ENCODE peak calls at places on chromosomes 6 and 20, in five cellular contexts. T, E, O, C and P are unnamed samples.

GRCh38 chr6:90399970-90400369 is 103.3 kb upstream of the BACH2 start:
- DNase-seq in T (no peak), E (no peak), O (no peak), C (no peak), P (no peak)

GRCh38 chr20:47612670-47613069 is 111.0 kb downstream of the NCOA3 start:
- DNase-seq in T (no peak), E (no peak), O (no peak), C (no peak), P (no peak)

GRCh38 chr6:25882066-25882496 is 8.0 kb upstream of the SLC17A3 start:
- DNase-seq in T (peak), E (peak), O (no peak), C (no peak), P (no peak)

GRCh38 chr20:15199698-15200097 is 862.3 kb upstream of the FLRT3 start:
- DNase-seq in T (peak), E (no peak), O (no peak), C (no peak), P (no peak)

GRCh38 chr6:106377061-106377540 is 16.6 kb downstream of the CRYBG1 start:
- DNase-seq in T (no peak), E (no peak), O (peak), C (no peak), P (no peak)

GRCh38 chr6:128410584-128410983 is 109.8 kb downstream of the PTPRK start:
- DNase-seq in T (no peak), E (no peak), O (no peak), C (no peak), P (no peak)

GRCh38 chr6:13703496-13703895 is 8.1 kb downstream of the RANBP9 start:
- DNase-seq in T (no peak), E (no peak), O (no peak), C (no peak), P (no peak)

GRCh38 chr6:45196121-45196520 is 132.0 kb upstream of the RUNX2 start:
- DNase-seq in T (no peak), E (no peak), O (no peak), C (no peak), P (no peak)

GRCh38 chr20:50153153-50153499 is 397 bp downstream of the PEDS1 start:
- DNase-seq in T (no peak), E (no peak), O (peak), C (peak), P (no peak)

GRCh38 chr20:57620999-57621398 is 773 bp upstream of the ZBP1 start:
- DNase-seq in T (no peak), E (peak), O (no peak), C (no peak), P (no peak)

GRCh38 chr20:32480361-32481199 is 104.6 kb downstream of the NOL4L start:
- DNase-seq in T (no peak), E (peak), O (no peak), C (peak), P (no peak)

GRCh38 chr6:128586095-128586494 is 65.7 kb upstream of the PTPRK start:
- DNase-seq in T (no peak), E (no peak), O (no peak), C (no peak), P (no peak)

GRCh38 chr6:134678436-134678889 is 271.4 kb downstream of the ALDH8A1 start:
- DNase-seq in T (no peak), E (peak), O (peak), C (no peak), P (peak)

GRCh38 chr6:157557541-157557940 is 176.6 kb downstream of the ZDHHC14 start:
- DNase-seq in T (peak), E (no peak), O (no peak), C (no peak), P (no peak)

GRCh38 chr6:36717231-36717825 is 19.7 kb downstream of the RAB44 start:
- DNase-seq in T (no peak), E (no peak), O (no peak), C (peak), P (no peak)

GRCh38 chr6:11668455-11668854 is 110.1 kb downstream of the ADTRP start:
- DNase-seq in T (no peak), E (no peak), O (no peak), C (no peak), P (no peak)

GRCh38 chr6:149064026-149065017 is 253.2 kb upstream of the TAB2 start:
- DNase-seq in T (no peak), E (no peak), O (no peak), C (no peak), P (no peak)

GRCh38 chr20:17494201-17494600 is 37.0 kb downstream of the BFSP1 start:
- DNase-seq in T (no peak), E (no peak), O (no peak), C (peak), P (no peak)

GRCh38 chr6:35782424-35782823 is 1.6 kb downstream of the CLPSL1 start:
- DNase-seq in T (no peak), E (no peak), O (peak), C (no peak), P (no peak)

GRCh38 chr20:57596998-57597939 is 23.0 kb downstream of the ZBP1 start:
- DNase-seq in T (peak), E (peak), O (peak), C (peak), P (no peak)

GRCh38 chr6:108168980-108169800 is 3.4 kb downstream of the NR2E1 start:
- DNase-seq in T (peak), E (no peak), O (no peak), C (no peak), P (no peak)

GRCh38 chr6:69090132-69090531 is 455.1 kb downstream of the ADGRB3 start:
- DNase-seq in T (no peak), E (no peak), O (no peak), C (no peak), P (peak)

GRCh38 chr20:19785173-19785799 is 27.2 kb downstream of the RIN2 start:
- DNase-seq in T (no peak), E (no peak), O (peak), C (peak), P (no peak)

GRCh38 chr20:54320148-54320607 is 112.3 kb downstream of the PFDN4 start:
- DNase-seq in T (no peak), E (no peak), O (no peak), C (no peak), P (no peak)

GRCh38 chr20:16760431-16761304 is 12.5 kb downstream of the OTOR start:
- DNase-seq in T (no peak), E (no peak), O (no peak), C (no peak), P (no peak)

GRCh38 chr6:49087372-49087771 is 375.7 kb downstream of the MMUT start:
- DNase-seq in T (no peak), E (no peak), O (no peak), C (no peak), P (no peak)

GRCh38 chr6:132411296-132411695 is 10.0 kb upstream of the MOXD1 start:
- DNase-seq in T (no peak), E (no peak), O (no peak), C (no peak), P (no peak)

DNA sequence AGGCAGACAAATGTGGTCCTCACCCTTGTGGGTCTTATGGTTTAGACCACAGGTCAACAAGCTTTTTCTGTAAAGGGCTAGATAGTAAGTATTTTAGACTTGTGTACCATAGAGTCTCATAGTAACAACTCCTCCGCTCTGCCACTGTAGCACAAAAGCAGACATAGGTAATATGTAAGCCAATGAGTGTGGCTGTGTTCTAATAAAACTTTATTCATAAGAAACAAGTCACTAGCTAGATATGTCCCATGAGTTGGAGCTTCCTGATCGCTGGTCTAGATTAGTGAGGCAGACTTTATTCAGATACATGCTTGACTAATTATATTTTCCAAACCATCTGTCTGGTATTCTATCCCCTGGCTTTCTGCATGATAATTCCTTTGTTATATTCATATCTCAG is 196.4 kb upstream of the TSHZ2 start:
- DNase-seq in T (no peak), E (no peak), O (no peak), C (no peak), P (no peak)
- TF ChIP-seq CTCF in T (no peak), E (no peak), O (no peak), C (no peak), P (no peak)

GRCh38 chr6:150600302-150601017 is 775 bp downstream of the PLEKHG1 start:
- DNase-seq in T (peak), E (peak), O (peak), C (peak), P (no peak)
- TF ChIP-seq CTCF in T (peak), E (peak), O (peak), C (peak), P (peak)

GRCh38 chr20:59032713-59033059 is 551 bp upstream of the ATP5F1E start:
- DNase-seq in T (no peak), E (no peak), O (no peak), C (no peak), P (no peak)
- TF ChIP-seq CTCF in T (no peak), E (peak), O (no peak), C (peak), P (peak)

GRCh38 chr6:41446132-41446531 is 100.0 kb upstream of the FOXP4 start:
- DNase-seq in T (no peak), E (no peak), O (no peak), C (no peak), P (no peak)
- TF ChIP-seq CTCF in T (no peak), E (no peak), O (no peak), C (no peak), P (no peak)

DNA sequence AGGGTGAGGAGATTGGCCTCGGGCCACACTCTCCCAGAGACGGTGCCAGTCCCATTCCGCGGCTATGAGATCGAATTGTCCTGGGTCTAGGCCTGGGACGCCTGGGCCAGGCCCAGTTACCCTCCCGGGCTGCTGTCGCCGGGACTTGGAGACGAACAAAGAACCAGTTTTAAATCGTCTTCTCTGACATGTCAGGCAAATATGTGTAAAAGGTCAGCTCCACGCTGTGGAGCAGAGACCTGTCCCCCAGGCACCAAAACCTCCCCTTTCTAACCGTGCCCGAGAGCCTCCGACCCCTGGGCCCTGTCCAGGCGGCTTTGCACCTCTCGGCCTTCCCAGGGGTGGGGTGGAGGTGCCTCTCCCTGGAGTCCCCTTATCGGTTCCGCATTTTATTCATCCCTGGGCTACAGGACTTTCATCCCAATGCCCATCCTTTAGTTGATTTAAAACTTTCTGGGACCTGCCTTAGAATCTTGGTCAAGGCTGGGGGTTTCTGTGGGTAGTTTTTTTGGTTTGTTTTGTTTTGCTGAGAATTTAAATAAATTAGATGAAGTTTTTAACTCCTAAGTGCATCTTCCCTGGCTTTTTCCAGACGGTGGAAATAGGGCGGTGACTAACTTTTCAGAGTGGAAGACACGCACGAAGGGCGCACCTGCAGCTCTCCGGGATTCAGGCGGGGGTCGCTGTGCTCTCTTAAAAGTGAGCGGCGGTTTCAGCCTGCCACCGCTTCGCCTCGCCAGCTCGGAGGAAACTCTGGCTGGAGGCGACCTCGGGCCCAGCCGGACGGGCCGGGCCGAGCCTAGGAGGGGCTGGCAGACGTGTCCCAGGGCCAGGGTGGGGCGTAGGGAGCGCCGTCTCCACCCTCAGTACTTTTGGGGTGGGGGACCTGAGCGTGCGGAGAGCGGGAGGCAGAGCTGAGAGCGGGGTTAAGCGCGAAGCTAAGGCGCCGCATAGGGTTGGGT is 6.0 kb upstream of the TFAP2A start:
- DNase-seq in T (peak), E (no peak), O (peak), C (no peak), P (no peak)
- TF ChIP-seq CTCF in T (peak), E (no peak), O (no peak), C (no peak), P (no peak)

DNA sequence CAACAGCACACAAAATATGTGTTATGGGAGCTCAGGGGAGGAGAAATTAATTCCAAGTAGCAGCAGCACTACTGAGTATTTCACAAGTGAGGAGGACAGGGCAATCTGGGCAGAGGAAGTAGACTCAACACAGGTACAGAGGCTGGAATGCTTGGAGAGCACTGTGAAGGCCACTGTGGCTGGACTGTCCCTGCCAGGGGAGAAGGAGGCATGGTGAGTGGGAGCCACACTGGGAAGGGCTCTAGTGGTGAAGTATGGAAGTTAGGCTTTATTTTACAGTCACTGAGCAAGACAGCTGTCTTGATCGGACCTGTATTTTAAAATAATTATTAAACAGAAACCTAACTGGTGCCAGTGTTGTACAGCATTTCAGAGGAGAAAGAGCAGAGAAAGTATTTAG is 28.8 kb downstream of the FAM229B start:
- DNase-seq in T (no peak), E (no peak), O (no peak), C (no peak), P (no peak)
- TF ChIP-seq CTCF in T (no peak), E (no peak), O (no peak), C (no peak), P (no peak)

DNA sequence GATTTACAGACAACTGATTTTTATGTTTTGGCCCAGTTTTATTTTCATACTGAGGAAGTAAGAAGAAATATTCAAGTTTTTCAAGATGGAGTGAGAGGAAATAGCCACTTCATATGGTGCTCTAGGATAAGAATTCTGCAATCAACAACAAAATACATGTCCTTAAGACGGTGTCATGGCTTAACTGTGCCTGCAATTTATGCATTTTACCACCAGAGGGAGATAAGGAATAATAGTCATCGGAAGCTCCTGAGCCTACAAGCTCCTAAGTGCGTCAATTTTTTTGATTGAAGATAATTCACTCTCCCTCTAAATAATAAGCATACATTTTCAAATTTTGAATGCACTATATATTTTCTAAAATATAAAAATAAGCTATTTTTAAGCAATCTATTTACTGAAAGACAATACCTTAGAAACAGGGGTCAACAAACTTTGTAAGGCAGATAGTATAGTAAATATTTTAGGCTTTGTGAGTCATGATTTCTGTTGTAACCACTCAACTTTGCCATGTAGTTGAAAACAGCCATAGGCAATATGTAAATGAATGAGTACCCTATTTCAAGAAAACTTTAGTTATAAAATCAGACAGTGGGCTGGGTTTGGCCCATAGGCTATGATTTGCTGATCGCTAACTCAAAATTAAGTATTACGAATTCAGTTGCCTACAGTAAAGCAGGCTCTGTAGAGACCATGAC is 230.9 kb upstream of the DTNBP1 start:
- DNase-seq in T (no peak), E (no peak), O (peak), C (no peak), P (no peak)
- TF ChIP-seq CTCF in T (peak), E (no peak), O (peak), C (no peak), P (peak)

GRCh38 chr6:119526609-119527605 is 177.3 kb upstream of the MAN1A1 start:
- DNase-seq in T (no peak), E (no peak), O (peak), C (no peak), P (no peak)
- TF ChIP-seq CTCF in T (no peak), E (no peak), O (no peak), C (no peak), P (no peak)

DNA sequence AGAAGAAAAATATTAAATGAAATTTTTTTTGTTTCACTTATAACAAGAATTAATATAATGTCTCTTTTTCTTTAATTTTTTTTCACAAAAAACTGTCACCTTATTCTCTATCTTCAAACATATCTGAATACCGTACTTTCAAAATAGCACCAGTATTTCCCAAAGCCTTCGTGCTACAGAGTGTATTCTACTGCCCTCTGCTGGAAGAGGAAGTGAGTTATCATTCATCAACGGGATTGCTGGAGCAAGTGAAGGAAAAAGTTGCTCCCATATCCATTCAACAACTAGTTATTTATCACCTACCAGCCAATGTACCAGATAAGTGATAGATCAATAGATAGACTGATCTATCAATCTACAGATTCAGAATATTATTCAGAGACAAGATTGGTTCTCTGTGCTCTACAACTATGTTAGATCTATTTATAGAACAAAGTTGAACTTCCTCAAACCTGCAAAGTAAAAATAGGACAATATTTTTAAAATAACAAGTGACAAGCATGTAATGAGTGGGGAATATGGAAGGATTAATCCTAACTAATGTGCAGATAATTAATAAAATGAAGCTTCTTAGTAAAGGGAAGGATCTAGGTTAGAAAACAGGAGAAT is 26.7 kb upstream of the TFAP2B start:
- DNase-seq in T (peak), E (no peak), O (peak), C (no peak), P (no peak)
- TF ChIP-seq CTCF in T (peak), E (peak), O (peak), C (peak), P (peak)